ENCODE peak calls at places on chromosomes 16 and 17, in four cellular contexts. Z is OCI-LY7, R is PC-3, N is fibroblast of lung. E is an unnamed sample.

GRCh38 chr16:87322360-87322759 is 5.2 kb upstream of the C16orf95 start:
- DNase-seq in Z (no peak), R (no peak), N (no peak), E (no peak)

GRCh38 chr17:82221341-82221902 is 7.4 kb upstream of the SLC16A3 start:
- DNase-seq in Z (no peak), R (no peak), N (no peak), E (no peak)

GRCh38 chr17:38608648-38609047 is 2.9 kb upstream of the SRCIN1 start:
- DNase-seq in Z (no peak), R (peak), N (no peak), E (no peak)

GRCh38 chr17:1312261-1312870 is 32.9 kb downstream of the TRARG1 start:
- DNase-seq in Z (no peak), R (no peak), N (no peak), E (no peak)

GRCh38 chr16:15041260-15042011 is 14.4 kb downstream of the NTAN1 start:
- DNase-seq in Z (no peak), R (no peak), N (peak), E (peak)

GRCh38 chr17:48612456-48612853 is 1.6 kb upstream of the HOXB7 start:
- DNase-seq in Z (peak), R (no peak), N (peak), E (no peak)

GRCh38 chr17:58970966-58971575 is 135.6 kb downstream of the TRIM37 start:
- DNase-seq in Z (no peak), R (no peak), N (no peak), E (peak)

GRCh38 chr17:42775534-42776098 is 2.4 kb downstream of the VPS25 start:
- DNase-seq in Z (no peak), R (no peak), N (no peak), E (peak)

GRCh38 chr16:53999123-53999522 is 287.5 kb downstream of the IRX3 start:
- DNase-seq in Z (no peak), R (no peak), N (no peak), E (no peak)

GRCh38 chr16:57115504-57116182 is 23.3 kb downstream of the CPNE2 start:
- DNase-seq in Z (no peak), R (no peak), N (peak), E (peak)

GRCh38 chr16:57361384-57361783 is 2.8 kb downstream of the CCL22 start:
- DNase-seq in Z (no peak), R (no peak), N (no peak), E (no peak)

GRCh38 chr17:38674013-38674748 is 576 bp downstream of the EPOP start:
- DNase-seq in Z (peak), R (no peak), N (no peak), E (no peak)

GRCh38 chr16:81174644-81175324 is 63.7 kb upstream of the BCO1 start:
- DNase-seq in Z (no peak), R (peak), N (no peak), E (no peak)

GRCh38 chr17:8954339-8954738 is 11.2 kb downstream of the PIK3R5 start:
- DNase-seq in Z (peak), R (no peak), N (no peak), E (no peak)

GRCh38 chr17:29645516-29646051 is 22.9 kb upstream of the CORO6 start:
- DNase-seq in Z (no peak), R (no peak), N (peak), E (peak)

GRCh38 chr17:49548506-49549310 is 27.0 kb upstream of the NXPH3 start:
- DNase-seq in Z (no peak), R (peak), N (peak), E (no peak)

GRCh38 chr16:82756283-82756599 is 129.5 kb downstream of the CDH13 start:
- DNase-seq in Z (no peak), R (no peak), N (peak), E (peak)

GRCh38 chr17:7846063-7846735 is 8.7 kb upstream of the TMEM88 start:
- DNase-seq in Z (no peak), R (no peak), N (no peak), E (no peak)

GRCh38 chr17:50206604-50207293 is 5.3 kb upstream of the COL1A1 start:
- DNase-seq in Z (no peak), R (no peak), N (peak), E (peak)

GRCh38 chr16:68724797-68725196 is 12.3 kb upstream of the CDH1 start:
- DNase-seq in Z (no peak), R (no peak), N (no peak), E (no peak)

GRCh38 chr16:88772871-88773811 is 11.9 kb downstream of the PIEZO1 start:
- DNase-seq in Z (no peak), R (peak), N (peak), E (peak)

GRCh38 chr17:57861000-57861736 is 11.3 kb upstream of the MRPS23 start:
- DNase-seq in Z (peak), R (peak), N (peak), E (no peak)

GRCh38 chr17:39606434-39607056 is 1.2 kb downstream of the NEUROD2 start:
- DNase-seq in Z (no peak), R (no peak), N (no peak), E (no peak)

GRCh38 chr17:1038459-1039118 is 41.7 kb downstream of the TIMM22 start:
- DNase-seq in Z (no peak), R (no peak), N (no peak), E (no peak)

GRCh38 chr16:71628810-71629209 is 2.8 kb downstream of the MARVELD3 start:
- DNase-seq in Z (no peak), R (peak), N (peak), E (peak)

GRCh38 chr17:74442670-74443515 is 11.0 kb downstream of the GPRC5C start:
- DNase-seq in Z (peak), R (peak), N (peak), E (no peak)

GRCh38 chr16:66382966-66383299 is 16.4 kb downstream of the CDH5 start:
- DNase-seq in Z (no peak), R (peak), N (peak), E (peak)

GRCh38 chr16:80852261-80852872 is 48.0 kb upstream of the CDYL2 start:
- DNase-seq in Z (peak), R (peak), N (peak), E (peak)

GRCh38 chr17:79691931-79692330 is 38.8 kb upstream of the ENPP7 start:
- DNase-seq in Z (no peak), R (no peak), N (no peak), E (no peak)

GRCh38 chr16:68564367-68564985 is 25.4 kb downstream of the ZFP90 start:
- DNase-seq in Z (peak), R (no peak), N (peak), E (peak)

GRCh38 chr16:66131895-66132294 is 234.6 kb upstream of the CDH5 start:
- DNase-seq in Z (no peak), R (peak), N (peak), E (peak)

GRCh38 chr17:18070861-18071340 is 16.8 kb upstream of the DRG2 start:
- DNase-seq in Z (no peak), R (no peak), N (peak), E (peak)

GRCh38 chr17:81960130-81960958 is 643 bp downstream of the NOTUM start:
- DNase-seq in Z (no peak), R (no peak), N (no peak), E (no peak)

GRCh38 chr17:76544123-76544915 is 4.5 kb downstream of the PRCD start:
- DNase-seq in Z (no peak), R (no peak), N (no peak), E (no peak)
- H2AFZ ChIP-seq in Z (no peak), R (no peak), N (no peak), E (peak)

DNA sequence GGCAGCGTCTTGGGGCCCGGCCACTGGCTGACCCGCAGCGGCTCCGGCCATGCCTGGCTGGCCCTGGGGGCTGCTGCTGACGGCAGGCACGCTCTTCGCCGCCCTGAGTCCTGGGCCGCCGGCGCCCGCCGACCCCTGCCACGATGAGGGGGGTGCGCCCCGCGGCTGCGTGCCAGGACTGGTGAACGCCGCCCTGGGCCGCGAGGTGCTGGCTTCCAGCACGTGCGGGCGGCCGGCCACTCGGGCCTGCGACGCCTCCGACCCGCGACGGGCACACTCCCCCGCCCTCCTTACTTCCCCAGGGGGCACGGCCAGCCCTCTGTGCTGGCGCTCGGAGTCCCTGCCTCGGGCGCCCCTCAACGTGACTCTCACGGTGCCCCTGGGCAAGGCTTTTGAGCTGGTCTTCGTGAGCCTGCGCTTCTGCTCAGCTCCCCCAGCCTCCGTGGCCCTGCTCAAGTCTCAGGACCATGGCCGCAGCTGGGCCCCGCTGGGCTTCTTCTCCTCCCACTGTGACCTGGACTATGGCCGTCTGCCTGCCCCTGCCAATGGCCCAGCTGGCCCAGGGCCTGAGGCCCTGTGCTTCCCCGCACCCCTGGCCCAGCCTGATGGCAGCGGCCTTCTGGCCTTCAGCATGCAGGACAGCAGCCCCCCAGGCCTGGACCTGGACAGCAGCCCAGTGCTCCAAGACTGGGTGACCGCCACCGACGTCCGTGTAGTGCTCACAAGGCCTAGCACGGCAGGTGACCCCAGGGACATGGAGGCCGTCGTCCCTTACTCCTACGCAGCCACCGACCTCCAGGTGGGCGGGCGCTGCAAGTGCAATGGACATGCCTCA is 773 bp downstream of the NTN3 start:
- DNase-seq in Z (no peak), R (no peak), N (no peak), E (no peak)
- H2AFZ ChIP-seq in Z (no peak), R (no peak), N (no peak), E (peak)

GRCh38 chr16:30185683-30186421 is 2.5 kb downstream of the CORO1A start:
- DNase-seq in Z (peak), R (no peak), N (no peak), E (no peak)

GRCh38 chr16:30186444-30186781 is 3.0 kb downstream of the CORO1A start:
- DNase-seq in Z (no peak), R (no peak), N (no peak), E (no peak)

GRCh38 chr16:30187556-30187865 is 4.1 kb downstream of the CORO1A start:
- DNase-seq in Z (no peak), R (no peak), N (no peak), E (no peak)

GRCh38 chr16:30187971-30188561 is 4.7 kb downstream of the CORO1A start:
- DNase-seq in Z (no peak), R (no peak), N (no peak), E (no peak)

DNA sequence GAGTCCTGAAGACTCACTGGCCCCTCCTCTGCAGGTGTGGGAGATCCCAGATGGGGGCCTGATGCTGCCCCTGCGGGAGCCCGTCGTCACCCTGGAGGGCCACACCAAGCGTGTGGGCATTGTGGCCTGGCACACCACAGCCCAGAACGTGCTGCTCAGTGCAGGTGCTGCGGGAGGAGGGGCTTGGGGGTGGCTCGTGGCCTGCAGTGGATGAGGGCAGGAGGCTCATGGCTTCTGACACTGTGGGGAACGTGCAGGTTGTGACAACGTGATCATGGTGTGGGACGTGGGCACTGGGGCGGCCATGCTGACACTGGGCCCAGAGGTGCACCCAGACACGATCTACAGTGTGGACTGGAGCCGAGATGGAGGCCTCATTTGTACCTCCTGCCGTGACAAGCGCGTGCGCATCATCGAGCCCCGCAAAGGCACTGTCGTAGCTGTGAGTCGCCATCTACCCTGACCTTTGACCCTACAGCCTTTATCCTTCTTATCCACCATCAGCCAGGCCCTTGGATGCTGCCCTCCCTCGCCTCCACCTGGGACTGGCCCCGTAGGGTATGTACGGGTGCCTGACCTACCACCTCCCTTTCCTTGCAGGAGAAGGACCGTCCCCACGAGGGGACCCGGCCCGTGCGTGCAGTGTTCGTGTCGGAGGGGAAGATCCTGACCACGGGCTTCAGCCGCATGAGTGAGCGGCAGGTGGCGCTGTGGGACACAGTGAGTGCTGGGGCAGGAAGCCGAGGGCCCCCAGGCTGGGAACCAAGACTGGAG is 3.6 kb downstream of the CORO1A start:
- DNase-seq in Z (peak), R (peak), N (no peak), E (no peak)
- H2AFZ ChIP-seq in Z (no peak), R (no peak), N (no peak), E (no peak)

DNA sequence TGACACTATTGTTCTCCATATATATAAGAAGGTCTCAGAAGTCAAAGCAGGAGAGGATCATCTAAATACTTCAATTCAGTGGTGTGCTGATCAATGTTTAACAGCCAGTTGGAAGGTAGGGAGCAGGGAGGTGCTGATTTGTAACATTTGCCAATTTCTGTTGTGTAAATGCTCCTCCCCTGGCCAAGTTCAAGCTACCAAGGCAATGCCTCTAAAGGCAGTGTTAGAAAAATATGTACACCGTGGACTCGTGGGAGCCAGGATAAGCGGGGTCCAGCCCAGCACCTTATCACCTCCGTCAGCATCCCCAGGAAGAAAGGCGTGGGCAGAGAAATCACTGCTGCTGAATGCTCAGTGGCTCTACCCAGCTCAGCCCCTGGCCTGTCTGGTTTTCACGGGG is 75.3 kb upstream of the COX10 start:
- DNase-seq in Z (no peak), R (no peak), N (no peak), E (no peak)
- H2AFZ ChIP-seq in Z (no peak), R (no peak), N (no peak), E (no peak)

GRCh38 chr17:15261063-15261817 is 3.9 kb downstream of the PMP22 start:
- DNase-seq in Z (no peak), R (peak), N (peak), E (peak)

GRCh38 chr17:15260376-15261062 is 4.6 kb downstream of the PMP22 start:
- DNase-seq in Z (no peak), R (peak), N (peak), E (peak)

GRCh38 chr17:15255713-15256454 is 9.2 kb downstream of the PMP22 start:
- DNase-seq in Z (no peak), R (peak), N (no peak), E (peak)

GRCh38 chr17:15258113-15258512 is 7.0 kb downstream of the PMP22 start:
- DNase-seq in Z (no peak), R (no peak), N (no peak), E (no peak)

DNA sequence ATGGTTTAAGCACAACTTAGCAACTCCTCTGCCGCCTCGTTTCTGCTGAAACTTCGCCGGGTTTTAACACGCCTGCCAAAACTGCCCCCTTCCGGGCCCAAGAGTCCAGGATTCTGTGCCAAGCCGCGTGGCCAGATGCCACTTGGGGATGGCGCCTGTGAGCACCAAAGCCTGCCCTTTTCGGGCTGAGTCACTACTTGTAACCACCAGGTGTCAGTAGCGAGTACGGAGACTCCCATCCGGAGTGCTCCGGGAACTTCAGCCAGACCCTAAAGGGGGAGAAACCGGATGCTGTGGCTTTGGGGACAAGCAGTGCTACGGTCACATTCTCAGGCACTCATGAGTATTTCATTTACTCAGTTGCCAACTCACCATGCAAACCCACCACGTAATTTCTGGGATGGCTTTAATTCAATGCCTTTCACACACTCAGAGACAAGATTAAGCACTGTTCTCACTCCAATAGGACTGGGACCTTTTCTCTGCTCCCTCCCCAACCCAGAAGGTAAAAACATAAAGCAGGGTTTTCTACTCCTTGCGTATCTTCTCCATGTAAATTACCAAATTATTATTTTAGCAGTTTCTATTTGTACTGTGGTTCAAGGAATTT is 7.7 kb downstream of the PMP22 start:
- DNase-seq in Z (peak), R (peak), N (peak), E (peak)
- H2AFZ ChIP-seq in Z (no peak), R (peak), N (no peak), E (peak)

GRCh38 chr16:19883296-19883951 is 1.2 kb downstream of the GPRC5B start:
- DNase-seq in Z (no peak), R (no peak), N (peak), E (no peak)
- H2AFZ ChIP-seq in Z (no peak), R (peak), N (no peak), E (peak)

GRCh38 chr16:24609417-24609739 is 70.0 kb downstream of the RBBP6 start:
- DNase-seq in Z (no peak), R (no peak), N (no peak), E (no peak)
- H2AFZ ChIP-seq in Z (no peak), R (no peak), N (no peak), E (peak)

DNA sequence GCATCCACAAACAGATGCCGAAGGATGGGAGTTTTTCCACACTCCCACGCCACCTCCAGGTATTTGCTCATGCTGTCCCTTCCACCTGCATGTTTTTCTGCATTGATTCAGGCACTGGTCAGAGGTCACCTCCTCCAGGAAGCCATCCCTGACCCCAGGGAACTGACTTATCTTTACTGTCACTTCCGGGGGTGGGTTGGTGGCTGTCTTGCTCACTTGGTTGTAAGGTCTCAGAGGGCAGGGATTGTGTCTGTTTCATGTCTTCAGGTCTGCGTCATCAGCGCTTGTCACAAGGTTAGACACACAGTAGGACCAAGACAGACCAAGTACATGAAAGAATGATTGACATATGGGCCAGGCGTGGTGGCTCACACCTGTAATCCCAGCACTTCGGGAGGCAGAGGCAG is 1.9 kb upstream of the IL4R start:
- DNase-seq in Z (no peak), R (no peak), N (no peak), E (no peak)
- H2AFZ ChIP-seq in Z (no peak), R (no peak), N (no peak), E (no peak)

DNA sequence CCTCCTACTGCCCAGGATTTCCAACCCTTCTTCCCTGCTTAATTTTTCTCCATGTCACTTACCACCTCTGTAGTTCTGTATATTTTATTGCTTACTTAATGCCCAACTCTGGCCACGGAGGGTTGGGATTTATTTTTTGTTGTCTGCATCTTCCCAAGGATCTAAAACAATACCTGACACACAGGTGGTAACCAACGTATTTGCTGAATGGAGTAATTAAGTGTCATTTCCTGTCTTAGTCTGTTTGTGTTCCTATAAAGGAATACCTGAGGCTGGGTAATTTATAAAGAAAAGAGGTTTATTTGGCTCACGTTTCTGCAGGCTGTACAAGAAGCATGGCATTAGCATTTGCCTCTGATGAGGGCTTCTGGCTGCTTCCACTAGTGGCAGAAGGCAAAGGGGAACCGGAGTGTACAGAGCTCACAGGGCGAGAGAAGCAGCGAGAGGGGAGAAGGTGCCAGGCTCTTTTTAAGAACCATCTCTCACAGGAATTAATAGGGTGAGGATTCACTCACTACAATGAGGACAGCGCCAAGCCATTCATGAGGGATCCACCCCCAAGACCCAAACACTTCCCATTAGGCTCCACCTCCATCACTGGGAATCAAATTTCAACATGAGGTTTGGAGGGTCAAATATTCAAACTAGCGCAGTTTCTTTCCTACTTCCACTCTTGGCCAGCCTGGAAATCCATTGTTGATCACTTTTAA is 44.8 kb downstream of the ERN1 start:
- DNase-seq in Z (no peak), R (no peak), N (peak), E (no peak)
- H2AFZ ChIP-seq in Z (no peak), R (no peak), N (no peak), E (no peak)